ENCODE peak calls at places on chromosomes 1 and 21, in nine cellular contexts. I, M, D, R, H, V, Y, F and E are unnamed samples.
A peak's percentile ranks its signal among the peaks of the same experiment; 100 is the strongest.

GRCh38 chr1:160056648-160057169 is 13.3 kb downstream of the KCNJ10 start:
- DNase-seq in I (no peak), M (no peak), D (no peak), R (no peak), H (no peak), V (no peak), Y (no peak), F (no peak), E (no peak)

GRCh38 chr1:196180847-196181593 is 427.2 kb downstream of the KCNT2 start:
- DNase-seq in I (no peak), M (no peak), D (no peak), R (no peak), H (peak; percentile 93), V (no peak), Y (no peak), F (no peak), E (no peak)

GRCh38 chr1:181033128-181033798 is 520 bp upstream of the MR1 start:
- DNase-seq in I (peak; percentile 57), M (no peak), D (no peak), R (no peak), H (peak; percentile 70), V (no peak), Y (peak; percentile 46), F (peak; percentile 74), E (no peak)

GRCh38 chr1:154483941-154484803 is 17.8 kb upstream of the TDRD10 start:
- DNase-seq in I (no peak), M (no peak), D (no peak), R (no peak), H (peak; percentile 35), V (no peak), Y (peak; percentile 74), F (peak; percentile 55), E (peak; percentile 56)

GRCh38 chr1:174872615-174873058 is 127.1 kb upstream of the CACYBP start:
- DNase-seq in I (no peak), M (no peak), D (no peak), R (no peak), H (peak; percentile 22), V (no peak), Y (no peak), F (no peak), E (no peak)

GRCh38 chr1:186900539-186901237 is 71.9 kb downstream of the PLA2G4A start:
- DNase-seq in I (no peak), M (no peak), D (no peak), R (no peak), H (no peak), V (no peak), Y (no peak), F (no peak), E (no peak)

GRCh38 chr1:170765279-170765678 is 101.3 kb downstream of the PRRX1 start:
- DNase-seq in I (no peak), M (no peak), D (no peak), R (no peak), H (no peak), V (no peak), Y (no peak), F (no peak), E (no peak)

GRCh38 chr1:174519845-174520244 is 72.1 kb downstream of the GPR52 start:
- DNase-seq in I (no peak), M (no peak), D (no peak), R (no peak), H (no peak), V (no peak), Y (no peak), F (no peak), E (no peak)

GRCh38 chr1:27650527-27651175 is 15.7 kb upstream of the FGR start:
- DNase-seq in I (no peak), M (no peak), D (peak; percentile 58), R (no peak), H (peak; percentile 69), V (no peak), Y (no peak), F (no peak), E (no peak)

GRCh38 chr1:164678289-164678688 is 119.3 kb downstream of the PBX1 start:
- DNase-seq in I (no peak), M (no peak), D (no peak), R (no peak), H (peak; percentile 26), V (no peak), Y (no peak), F (no peak), E (no peak)

DNA sequence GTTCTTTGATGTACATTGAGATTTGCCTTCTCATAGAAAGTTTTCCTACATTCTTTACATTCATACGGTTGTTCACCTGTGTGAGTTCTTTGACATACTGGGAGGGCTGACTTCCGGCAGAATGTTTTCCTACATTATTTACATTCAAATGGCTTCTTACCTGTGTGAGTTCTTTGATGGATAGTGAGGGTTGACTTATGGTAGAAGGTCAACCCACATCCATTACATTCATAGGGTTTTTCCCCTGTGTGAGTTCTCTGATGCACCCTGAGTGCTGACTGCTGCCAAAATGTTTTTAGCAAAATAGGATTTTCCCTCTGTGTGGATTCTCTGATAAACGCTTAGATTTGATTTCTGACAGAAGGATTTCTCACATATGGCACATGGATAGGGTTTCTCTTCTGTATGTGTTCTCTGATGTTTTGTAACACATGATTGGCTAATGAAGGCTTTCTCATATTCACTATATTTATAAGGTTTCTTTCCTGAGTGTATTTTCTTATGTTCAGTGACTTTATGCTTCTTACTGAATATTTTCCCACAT is 37.7 kb downstream of the JMJD4 start:
- DNase-seq in I (no peak), M (no peak), D (no peak), R (no peak), H (no peak), V (no peak), Y (no peak), F (no peak), E (no peak)
- H3K9me3 ChIP-seq in I (peaks cover 77% of the 10 kb centered on the region), M (peaks cover 24% of the 10 kb centered on the region), D (no peaks in the 10 kb centered on the region), R (peaks cover 62% of the 10 kb centered on the region), H (no peaks in the 10 kb centered on the region), V (peaks cover 8% of the 10 kb centered on the region), Y (peaks cover 19% of the 10 kb centered on the region), F (peaks cover 47% of the 10 kb centered on the region), E (peaks cover 5% of the 10 kb centered on the region)

GRCh38 chr1:59705849-59706599 is 108.7 kb upstream of the HOOK1 start:
- DNase-seq in I (no peak), M (no peak), D (no peak), R (no peak), H (peak; percentile 88), V (no peak), Y (no peak), F (no peak), E (no peak)
- H3K4me1 ChIP-seq in I (peaks cover 42% of the 10 kb centered on the region), M (peaks cover 63% of the 10 kb centered on the region), D (no peaks in the 10 kb centered on the region), R (no peaks in the 10 kb centered on the region), H (peaks cover 54% of the 10 kb centered on the region), V (peaks cover 20% of the 10 kb centered on the region), Y (peaks cover 19% of the 10 kb centered on the region), F (peaks cover 17% of the 10 kb centered on the region), E (peaks cover 25% of the 10 kb centered on the region)

DNA sequence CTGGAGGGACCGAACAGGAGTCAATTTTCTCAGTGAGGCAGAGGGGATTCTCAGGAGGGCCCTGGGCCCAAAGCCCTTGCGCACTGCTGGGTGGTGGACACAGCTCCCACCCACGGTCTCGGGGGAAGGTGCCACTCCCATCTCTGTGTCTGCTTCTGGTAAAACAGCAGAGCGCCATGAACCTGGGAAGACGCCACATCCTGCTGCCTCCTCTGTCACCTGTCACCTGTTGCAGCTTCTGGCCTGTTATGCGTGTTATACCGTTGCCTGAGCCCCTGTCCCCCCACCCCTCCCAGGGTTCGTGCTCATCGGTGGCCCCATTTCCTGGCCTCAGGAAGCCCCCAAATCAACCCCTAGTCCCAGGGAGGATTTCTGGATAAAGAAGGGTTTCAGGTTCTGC is 125.8 kb upstream of the AJAP1 start:
- DNase-seq in I (no peak), M (no peak), D (no peak), R (no peak), H (no peak), V (no peak), Y (no peak), F (no peak), E (no peak)
- H3K9me3 ChIP-seq in I (no peaks in the 10 kb centered on the region), M (no peaks in the 10 kb centered on the region), D (no peaks in the 10 kb centered on the region), R (no peaks in the 10 kb centered on the region), H (no peaks in the 10 kb centered on the region), V (no peaks in the 10 kb centered on the region), Y (peaks cover 8% of the 10 kb centered on the region), F (no peaks in the 10 kb centered on the region), E (peaks cover 12% of the 10 kb centered on the region)

DNA sequence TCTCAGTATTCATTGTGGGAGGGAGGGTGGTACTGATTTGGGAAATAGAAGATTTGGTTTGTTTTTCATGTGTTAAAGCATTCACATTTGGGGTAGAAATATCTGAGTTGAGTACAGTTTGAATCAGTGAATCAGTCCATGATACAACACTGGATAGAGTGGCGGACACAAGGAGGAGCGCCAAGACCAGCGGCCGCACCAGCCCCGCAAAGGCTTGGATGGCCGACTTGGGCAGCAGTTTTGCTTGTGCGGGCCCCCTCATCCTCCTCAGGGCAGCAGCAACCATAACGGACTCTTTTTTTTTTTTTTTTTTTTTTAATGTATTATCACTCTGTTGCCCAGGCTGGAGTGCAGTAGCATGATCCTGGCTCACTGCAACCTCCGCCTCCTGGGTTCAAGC is 20.0 kb upstream of the CDC14A start:
- DNase-seq in I (no peak), M (no peak), D (no peak), R (no peak), H (no peak), V (no peak), Y (no peak), F (no peak), E (no peak)
- H3K4me1 ChIP-seq in I (no peaks in the 10 kb centered on the region), M (no peaks in the 10 kb centered on the region), D (no peaks in the 10 kb centered on the region), R (no peaks in the 10 kb centered on the region), H (no peaks in the 10 kb centered on the region), V (no peaks in the 10 kb centered on the region), Y (no peaks in the 10 kb centered on the region), F (no peaks in the 10 kb centered on the region), E (no peaks in the 10 kb centered on the region)

GRCh38 chr1:40475268-40475667 is 1.8 kb upstream of the ZFP69 start:
- DNase-seq in I (no peak), M (no peak), D (no peak), R (no peak), H (no peak), V (no peak), Y (no peak), F (no peak), E (no peak)

DNA sequence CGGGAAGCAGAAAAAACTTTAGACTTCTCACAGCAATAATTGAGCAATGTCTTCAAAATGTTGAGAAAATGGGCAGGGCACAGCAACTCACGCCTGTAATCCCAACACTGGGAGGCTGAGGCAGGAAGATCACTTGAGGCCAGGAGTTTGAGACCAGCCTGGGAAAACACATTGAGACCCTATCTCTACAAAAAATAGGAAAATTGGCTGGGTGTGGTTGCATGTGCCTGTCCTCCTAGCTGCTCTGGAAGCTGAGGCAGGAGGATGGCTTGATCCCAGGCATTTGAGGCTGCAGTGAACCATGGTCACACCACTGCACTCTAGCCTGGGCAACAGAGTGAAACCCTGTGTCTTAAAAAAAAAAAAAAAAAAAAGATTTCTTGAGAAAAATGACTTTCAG is 7.8 kb upstream of the ZFP69 start:
- DNase-seq in I (no peak), M (no peak), D (no peak), R (no peak), H (no peak), V (no peak), Y (no peak), F (no peak), E (no peak)
- H3K9me3 ChIP-seq in I (peaks cover 91% of the 10 kb centered on the region), M (peaks cover 33% of the 10 kb centered on the region), D (peaks cover 14% of the 10 kb centered on the region), R (peaks cover 89% of the 10 kb centered on the region), H (peaks cover 22% of the 10 kb centered on the region), V (peaks cover 9% of the 10 kb centered on the region), Y (peaks cover 23% of the 10 kb centered on the region), F (peaks cover 77% of the 10 kb centered on the region), E (peaks cover 56% of the 10 kb centered on the region)

GRCh38 chr1:161200992-161201827 is 957 bp upstream of the NDUFS2 start:
- DNase-seq in I (peak; percentile 80), M (peak; percentile 76), D (no peak), R (peak; percentile 84), H (peak; percentile 86), V (peak; percentile 85), Y (peak; percentile 52), F (peak; percentile 84), E (peak; percentile 15)
- H3K4me1 ChIP-seq in I (peaks cover 69% of the 10 kb centered on the region), M (peaks cover 45% of the 10 kb centered on the region), D (peaks cover 19% of the 10 kb centered on the region), R (peaks cover 66% of the 10 kb centered on the region), H (peaks cover 50% of the 10 kb centered on the region), V (peaks cover 4% of the 10 kb centered on the region), Y (peaks cover 6% of the 10 kb centered on the region), F (peaks cover 8% of the 10 kb centered on the region), E (peaks cover 25% of the 10 kb centered on the region)

GRCh38 chr21:30793581-30794314 is 19.3 kb downstream of the KRTAP8-1 start:
- DNase-seq in I (no peak), M (no peak), D (no peak), R (no peak), H (no peak), V (no peak), Y (no peak), F (no peak), E (no peak)
- H3K9me3 ChIP-seq in I (no peaks in the 10 kb centered on the region), M (no peaks in the 10 kb centered on the region), D (no peaks in the 10 kb centered on the region), R (no peaks in the 10 kb centered on the region), H (no peaks in the 10 kb centered on the region), V (peaks cover 1% of the 10 kb centered on the region), Y (peaks cover 2% of the 10 kb centered on the region), F (no peaks in the 10 kb centered on the region), E (no peaks in the 10 kb centered on the region)